ENCODE peak calls at places on chromosomes 6 and 20, in seven cellular contexts. D is left lung, B is tibial nerve, H is A549, R is testis, W is K562, S is mammary epithelial cell. V is an unnamed sample. For H3K9me3, the result is how much of the 10 kb centered on the place peaks cover.

GRCh38 chr6:26273673-26274595 is 91.1 kb upstream of the BTN3A2 start:
- DNase-seq in D (no peak), B (no peak), H (no peak), R (no peak), W (no peak), S (no peak), V (no peak)

GRCh38 chr6:39181333-39181732 is 47.9 kb downstream of the KCNK5 start:
- DNase-seq in D (no peak), B (no peak), H (no peak), R (no peak), W (no peak), S (no peak), V (no peak)

GRCh38 chr6:88490865-88491264 is 324.7 kb upstream of the CNR1 start:
- DNase-seq in D (no peak), B (no peak), H (no peak), R (peak), W (no peak), S (no peak), V (no peak)

GRCh38 chr6:90297866-90298381 is 1.3 kb upstream of the BACH2 start:
- DNase-seq in D (no peak), B (no peak), H (no peak), R (peak), W (no peak), S (no peak), V (no peak)

GRCh38 chr20:59770270-59770669 is 163.2 kb downstream of the SYCP2 start:
- DNase-seq in D (no peak), B (no peak), H (no peak), R (no peak), W (no peak), S (no peak), V (no peak)

GRCh38 chr20:62303327-62304226 is 780 bp downstream of the ADRM1 start:
- DNase-seq in D (no peak), B (no peak), H (no peak), R (peak), W (no peak), S (peak), V (peak)

GRCh38 chr6:37209461-37210205 is 39.7 kb downstream of the PIM1 start:
- DNase-seq in D (no peak), B (no peak), H (no peak), R (no peak), W (no peak), S (no peak), V (no peak)

GRCh38 chr6:148617522-148617921 is 129.3 kb upstream of the UST start:
- DNase-seq in D (no peak), B (no peak), H (no peak), R (no peak), W (no peak), S (no peak), V (no peak)

GRCh38 chr6:37426058-37426944 is 6.7 kb upstream of the CMTR1 start:
- DNase-seq in D (no peak), B (no peak), H (no peak), R (no peak), W (no peak), S (no peak), V (no peak)

GRCh38 chr6:37493047-37493995 is 6.4 kb downstream of the CCDC167 start:
- DNase-seq in D (no peak), B (no peak), H (no peak), R (no peak), W (no peak), S (no peak), V (no peak)

GRCh38 chr6:106473807-106474206 is 113.3 kb downstream of the CRYBG1 start:
- DNase-seq in D (no peak), B (no peak), H (no peak), R (no peak), W (no peak), S (peak), V (no peak)

GRCh38 chr20:16803965-16804792 is 56.0 kb downstream of the OTOR start:
- DNase-seq in D (peak), B (peak), H (peak), R (peak), W (peak), S (peak), V (peak)

GRCh38 chr20:1304711-1305515 is 24.0 kb downstream of the SDCBP2 start:
- DNase-seq in D (peak), B (no peak), H (no peak), R (no peak), W (no peak), S (no peak), V (no peak)

GRCh38 chr6:37170273-37171140 is 555 bp downstream of the PIM1 start:
- DNase-seq in D (peak), B (no peak), H (peak), R (peak), W (peak), S (peak), V (peak)

GRCh38 chr6:111973897-111974639 is 79.8 kb upstream of the CCN6 start:
- DNase-seq in D (no peak), B (no peak), H (no peak), R (no peak), W (no peak), S (no peak), V (no peak)

GRCh38 chr6:108168501-108168979 is 2.7 kb downstream of the NR2E1 start:
- DNase-seq in D (no peak), B (no peak), H (no peak), R (peak), W (no peak), S (no peak), V (peak)

GRCh38 chr6:109298605-109299004 is 83.7 kb downstream of the CD164 start:
- DNase-seq in D (no peak), B (no peak), H (no peak), R (no peak), W (no peak), S (no peak), V (no peak)

GRCh38 chr20:62824476-62825287 is 7.8 kb downstream of the COL9A3 start:
- DNase-seq in D (peak), B (no peak), H (no peak), R (no peak), W (peak), S (no peak), V (no peak)

GRCh38 chr20:22686097-22686496 is 101.7 kb upstream of the FOXA2 start:
- DNase-seq in D (peak), B (peak), H (peak), R (peak), W (peak), S (peak), V (peak)

GRCh38 chr6:35091353-35092083 is 49.6 kb downstream of the TCP11 start:
- DNase-seq in D (no peak), B (no peak), H (no peak), R (no peak), W (no peak), S (no peak), V (peak)

GRCh38 chr6:106979435-106979884 is 4.9 kb upstream of the CD24 start:
- DNase-seq in D (peak), B (peak), H (peak), R (peak), W (peak), S (peak), V (peak)

GRCh38 chr6:142207265-142207877 is 60.3 kb downstream of the VTA1 start:
- DNase-seq in D (no peak), B (no peak), H (no peak), R (peak), W (peak), S (peak), V (peak)

GRCh38 chr6:117906454-117906904 is 585 bp upstream of the SLC35F1 start:
- DNase-seq in D (no peak), B (no peak), H (no peak), R (no peak), W (no peak), S (no peak), V (no peak)

GRCh38 chr6:7914991-7915789 is 4.6 kb upstream of the TXNDC5 start:
- DNase-seq in D (no peak), B (no peak), H (no peak), R (no peak), W (no peak), S (no peak), V (peak)

GRCh38 chr6:70375882-70376281 is 37.4 kb upstream of the FAM135A start:
- DNase-seq in D (no peak), B (no peak), H (no peak), R (no peak), W (peak), S (no peak), V (no peak)

GRCh38 chr6:125194980-125195379 is 41.4 kb downstream of the TPD52L1 start:
- DNase-seq in D (no peak), B (no peak), H (no peak), R (no peak), W (no peak), S (no peak), V (no peak)

DNA sequence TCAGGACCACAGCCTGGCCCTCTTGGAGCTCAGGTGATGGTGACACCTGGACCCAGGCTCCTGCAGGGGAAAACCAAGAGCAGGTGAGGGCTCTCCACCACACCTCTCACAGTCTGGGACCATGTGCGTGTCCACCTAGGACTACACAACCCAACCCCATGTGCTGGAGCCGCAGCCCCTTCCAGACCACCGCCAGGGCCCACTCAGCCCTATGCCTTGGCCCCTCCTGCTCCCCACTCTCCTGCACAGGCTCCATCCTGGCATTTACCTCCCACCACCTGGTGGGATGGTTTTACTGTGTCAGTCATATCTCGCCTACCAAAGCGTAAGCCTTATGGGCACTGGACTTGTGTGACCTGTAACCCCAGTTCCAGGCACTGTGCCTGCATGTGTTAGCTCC is 13.1 kb upstream of the ADAM33 start:
- DNase-seq in D (no peak), B (no peak), H (no peak), R (no peak), W (no peak), S (no peak), V (no peak)
- TF ChIP-seq CTCF in D (no peak), B (no peak), H (no peak), R (no peak), W (no peak), S (no peak), V (no peak)

DNA sequence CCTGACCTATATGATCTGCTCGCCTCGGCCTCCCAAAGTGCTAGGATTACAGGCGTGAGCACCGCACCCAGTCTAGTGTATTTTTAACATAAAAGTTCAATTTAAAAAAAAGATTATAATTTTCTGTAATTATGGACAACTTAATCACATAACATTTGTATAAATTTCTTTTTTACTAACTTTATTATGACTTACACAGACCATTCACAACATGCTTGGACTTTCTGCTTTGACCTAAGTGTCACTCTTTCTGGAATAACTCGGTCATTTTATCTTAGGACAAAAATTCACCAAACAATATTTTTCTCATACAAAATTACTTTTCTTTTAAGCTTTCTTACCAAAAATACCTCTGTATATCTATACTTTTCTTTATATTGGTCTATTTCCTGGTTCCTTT is 15.4 kb upstream of the IL22RA2 start:
- DNase-seq in D (no peak), B (no peak), H (no peak), R (no peak), W (no peak), S (no peak), V (no peak)
- H3K9me3 ChIP-seq in D (under half), B (under half), H (under half), R (under half), W (under half), S (under half), V (under half)

GRCh38 chr6:153816306-153816845 is 222.7 kb upstream of the OPRM1 start:
- DNase-seq in D (no peak), B (no peak), H (no peak), R (no peak), W (no peak), S (no peak), V (no peak)

DNA sequence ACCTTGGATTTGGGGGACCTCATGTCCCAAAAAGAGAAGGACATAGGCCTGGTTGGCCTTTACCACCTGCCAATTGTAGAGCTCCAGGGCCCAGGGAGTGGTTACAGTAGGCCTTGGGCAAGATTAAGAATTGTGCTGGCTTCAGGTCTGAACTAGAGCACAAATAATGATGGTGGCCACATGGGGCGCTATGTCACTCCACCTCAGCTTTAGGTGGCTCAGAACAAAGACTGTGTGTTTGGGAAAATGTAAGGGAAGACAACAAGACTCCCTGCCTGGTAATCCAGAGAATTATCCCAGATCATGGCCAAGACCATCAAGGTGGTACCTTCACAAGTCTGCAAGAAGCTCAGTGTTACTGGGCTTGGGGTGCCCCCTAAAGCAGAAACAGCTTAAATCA is 224.9 kb upstream of the OPRM1 start:
- DNase-seq in D (no peak), B (no peak), H (no peak), R (no peak), W (no peak), S (no peak), V (no peak)
- TF ChIP-seq CTCF in D (no peak), B (no peak), H (no peak), R (no peak), W (no peak), S (no peak), V (no peak)

DNA sequence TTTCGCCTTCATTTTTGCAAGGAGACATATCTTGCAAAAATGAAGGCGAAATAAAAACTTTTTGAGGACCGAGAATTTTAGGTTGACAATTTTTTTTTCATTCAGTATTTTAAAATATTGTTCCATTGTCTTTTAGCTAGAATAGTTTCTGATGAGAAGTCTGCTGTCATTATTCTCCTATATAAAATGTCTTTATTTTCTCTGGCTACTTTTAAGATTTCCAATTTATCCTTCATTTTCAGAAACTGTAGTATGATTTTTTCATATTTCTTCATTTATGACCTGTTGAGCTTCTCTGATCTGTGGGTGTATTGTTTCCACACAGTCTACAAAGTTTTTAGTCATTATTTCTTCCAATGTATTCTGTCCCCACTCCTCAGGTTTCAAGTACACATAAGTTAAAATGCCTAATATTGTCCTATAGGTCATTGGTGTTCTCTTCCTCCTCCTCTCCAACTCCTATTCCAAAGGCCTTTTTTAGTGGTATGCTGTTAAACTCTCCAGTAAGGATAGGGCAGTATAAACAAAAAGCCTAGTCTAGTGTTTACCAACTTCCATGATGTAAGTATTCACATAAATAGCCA is 15.7 kb downstream of the AHI1 start:
- DNase-seq in D (no peak), B (no peak), H (no peak), R (no peak), W (no peak), S (no peak), V (no peak)
- H3K9me3 ChIP-seq in D (under half), B (under half), H (half or more), R (under half), W (under half), S (under half), V (under half)

GRCh38 chr6:102114402-102114801 is 720.9 kb downstream of the GRIK2 start:
- DNase-seq in D (no peak), B (no peak), H (no peak), R (peak), W (no peak), S (peak), V (no peak)
- TF ChIP-seq CTCF in D (no peak), B (no peak), H (no peak), R (no peak), W (no peak), S (peak), V (no peak)

GRCh38 chr6:23003671-23004598 is 434.6 kb downstream of the HDGFL1 start:
- DNase-seq in D (no peak), B (peak), H (no peak), R (no peak), W (no peak), S (no peak), V (no peak)

GRCh38 chr6:23006656-23007055 is 437.3 kb downstream of the HDGFL1 start:
- DNase-seq in D (no peak), B (no peak), H (no peak), R (no peak), W (no peak), S (no peak), V (no peak)

GRCh38 chr6:23002044-23002619 is 432.8 kb downstream of the HDGFL1 start:
- DNase-seq in D (no peak), B (no peak), H (no peak), R (no peak), W (no peak), S (no peak), V (no peak)
- H3K9me3 ChIP-seq in D (under half), B (under half), H (under half), R (under half), W (under half), S (under half), V (under half)

GRCh38 chr6:152341596-152341995 is 295.6 kb downstream of the SYNE1 start:
- DNase-seq in D (no peak), B (no peak), H (no peak), R (no peak), W (no peak), S (no peak), V (no peak)

GRCh38 chr6:152334555-152334954 is 302.6 kb downstream of the SYNE1 start:
- DNase-seq in D (no peak), B (no peak), H (no peak), R (no peak), W (no peak), S (no peak), V (no peak)

GRCh38 chr6:152343735-152344360 is 293.3 kb downstream of the SYNE1 start:
- DNase-seq in D (no peak), B (no peak), H (no peak), R (no peak), W (no peak), S (no peak), V (no peak)

DNA sequence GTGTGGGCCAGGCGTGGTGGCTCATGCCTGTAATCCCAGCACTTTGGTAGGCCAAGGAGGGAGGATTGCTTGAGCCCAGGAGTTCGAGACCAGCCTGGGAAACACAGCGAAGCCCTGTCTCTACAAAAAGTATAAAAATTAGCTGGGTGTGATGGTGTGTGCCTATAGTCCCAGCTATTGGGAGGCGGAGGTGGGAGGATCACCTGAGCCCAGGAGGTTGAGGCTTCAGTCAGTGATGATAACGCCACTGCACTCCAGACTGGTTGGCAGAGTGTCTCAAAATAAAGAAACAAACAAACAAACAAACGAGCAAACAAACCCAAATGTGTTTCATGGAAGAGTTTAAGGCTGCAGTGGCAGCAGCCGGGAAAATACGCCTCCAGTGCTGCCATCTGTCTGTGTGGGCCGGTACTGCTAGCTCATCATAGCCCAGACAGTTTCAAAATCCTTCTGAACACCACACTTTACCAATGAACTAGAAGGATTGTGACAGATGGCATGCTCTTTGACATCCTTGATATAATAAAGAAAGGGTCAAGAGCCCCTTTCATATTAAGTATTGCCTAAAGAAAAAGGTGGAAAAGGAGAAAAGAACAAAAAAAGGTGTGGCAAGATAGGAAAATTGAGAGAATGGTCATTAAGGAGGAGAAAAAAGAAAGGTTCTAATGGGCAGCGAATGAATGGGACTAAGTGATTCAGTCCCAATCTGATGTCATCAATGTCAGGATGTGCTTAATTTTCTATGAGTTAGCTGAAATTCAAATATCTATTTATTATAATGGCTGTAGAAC is 298.6 kb downstream of the SYNE1 start:
- DNase-seq in D (peak), B (peak), H (peak), R (peak), W (peak), S (peak), V (peak)
- TF ChIP-seq CTCF in D (peak), B (peak), H (peak), R (peak), W (peak), S (peak), V (peak)

GRCh38 chr6:340181-340955 is 48.1 kb downstream of the DUSP22 start:
- DNase-seq in D (no peak), B (no peak), H (no peak), R (no peak), W (no peak), S (no peak), V (no peak)

GRCh38 chr6:337782-338464 is 45.6 kb downstream of the DUSP22 start:
- DNase-seq in D (no peak), B (no peak), H (no peak), R (no peak), W (no peak), S (no peak), V (no peak)

GRCh38 chr6:339480-339879 is 47.2 kb downstream of the DUSP22 start:
- DNase-seq in D (no peak), B (no peak), H (no peak), R (no peak), W (no peak), S (no peak), V (no peak)

GRCh38 chr6:340991-341827 is 48.9 kb downstream of the DUSP22 start:
- DNase-seq in D (peak), B (no peak), H (no peak), R (no peak), W (peak), S (no peak), V (peak)

GRCh38 chr6:338815-339262 is 46.6 kb downstream of the DUSP22 start:
- DNase-seq in D (no peak), B (no peak), H (no peak), R (no peak), W (no peak), S (no peak), V (no peak)
- H3K9me3 ChIP-seq in D (under half), B (under half), H (under half), R (under half), W (under half), S (under half), V (under half)

GRCh38 chr6:24856246-24856599 is 57.5 kb upstream of the ARMH2 start:
- DNase-seq in D (no peak), B (no peak), H (no peak), R (no peak), W (no peak), S (no peak), V (no peak)
- TF ChIP-seq CTCF in D (no peak), B (no peak), H (no peak), R (no peak), W (no peak), S (no peak), V (peak)